ENCODE peak calls at places on chromosomes 16 and 17, in four cellular contexts. One of them, this sample, is unnamed.

GRCh38 chr16:50257876-50258275 is 8.5 kb upstream of the ADCY7 start:
- DNase-seq in body of pancreas: no peak
- DNase-seq in tibial nerve: no peak
- DNase-seq in CD4-positive, CD25-positive, alpha-beta regulatory T cell: no peak
- DNase-seq in this sample: no peak

GRCh38 chr17:3828151-3828851 is 17.7 kb downstream of the NCBP3 start:
- DNase-seq in CD4-positive, CD25-positive, alpha-beta regulatory T cell: no peak
- DNase-seq in tibial nerve: no peak
- DNase-seq in body of pancreas: no peak
- DNase-seq in this sample: no peak

GRCh38 chr17:61874075-61874474 is 10.7 kb upstream of the BRIP1 start:
- DNase-seq in CD4-positive, CD25-positive, alpha-beta regulatory T cell: no peak
- DNase-seq in body of pancreas: no peak
- DNase-seq in tibial nerve: no peak
- DNase-seq in this sample: no peak

GRCh38 chr17:3848229-3848628 is 2.2 kb upstream of the NCBP3 start:
- DNase-seq in CD4-positive, CD25-positive, alpha-beta regulatory T cell: no peak
- DNase-seq in tibial nerve: no peak
- DNase-seq in body of pancreas: no peak
- DNase-seq in this sample: no peak

GRCh38 chr16:71262391-71262790 is 26.8 kb downstream of the CMTR2 start:
- DNase-seq in body of pancreas: no peak
- DNase-seq in CD4-positive, CD25-positive, alpha-beta regulatory T cell: no peak
- DNase-seq in tibial nerve: no peak
- DNase-seq in this sample: no peak

GRCh38 chr17:60832206-60832605 is 154.6 kb downstream of the BCAS3 start:
- DNase-seq in CD4-positive, CD25-positive, alpha-beta regulatory T cell: no peak
- DNase-seq in body of pancreas: no peak
- DNase-seq in tibial nerve: no peak
- DNase-seq in this sample: no peak

GRCh38 chr17:40980594-40980993 is 3.5 kb downstream of the KRT40 start:
- DNase-seq in tibial nerve: no peak
- DNase-seq in CD4-positive, CD25-positive, alpha-beta regulatory T cell: no peak
- DNase-seq in body of pancreas: no peak
- DNase-seq in this sample: no peak

GRCh38 chr16:68128577-68129305 is 43.6 kb downstream of the NFATC3 start:
- DNase-seq in tibial nerve: no peak
- DNase-seq in CD4-positive, CD25-positive, alpha-beta regulatory T cell: no peak
- DNase-seq in body of pancreas: no peak
- DNase-seq in this sample: no peak

GRCh38 chr17:1649844-1650409 is at the start of gene RILP:
- DNase-seq in tibial nerve: peak; percentile 53
- DNase-seq in CD4-positive, CD25-positive, alpha-beta regulatory T cell: no peak
- DNase-seq in body of pancreas: peak; percentile 93
- DNase-seq in this sample: no peak

GRCh38 chr17:82023447-82024241 is 539 bp downstream of the LRRC45 start:
- DNase-seq in body of pancreas: peak; percentile 42
- DNase-seq in CD4-positive, CD25-positive, alpha-beta regulatory T cell: no peak
- DNase-seq in tibial nerve: no peak
- DNase-seq in this sample: peak; percentile 8

GRCh38 chr17:48499248-48499647 is 31.6 kb downstream of the HOXB1 start:
- DNase-seq in CD4-positive, CD25-positive, alpha-beta regulatory T cell: no peak
- DNase-seq in tibial nerve: no peak
- DNase-seq in body of pancreas: no peak
- DNase-seq in this sample: no peak

GRCh38 chr17:4054446-4054845 is 88.4 kb downstream of the ZZEF1 start:
- DNase-seq in body of pancreas: no peak
- DNase-seq in tibial nerve: no peak
- DNase-seq in CD4-positive, CD25-positive, alpha-beta regulatory T cell: no peak
- DNase-seq in this sample: no peak

GRCh38 chr16:4200000-4200780 is 41.7 kb downstream of the SRL start:
- DNase-seq in CD4-positive, CD25-positive, alpha-beta regulatory T cell: no peak
- DNase-seq in body of pancreas: peak; percentile 79
- DNase-seq in tibial nerve: peak; percentile 54
- DNase-seq in this sample: no peak

GRCh38 chr17:28743243-28744103 is at the start of gene TRAF4:
- DNase-seq in tibial nerve: peak; percentile 72
- DNase-seq in body of pancreas: peak; percentile 77
- DNase-seq in CD4-positive, CD25-positive, alpha-beta regulatory T cell: peak; percentile 73
- DNase-seq in this sample: peak; percentile 62

DNA sequence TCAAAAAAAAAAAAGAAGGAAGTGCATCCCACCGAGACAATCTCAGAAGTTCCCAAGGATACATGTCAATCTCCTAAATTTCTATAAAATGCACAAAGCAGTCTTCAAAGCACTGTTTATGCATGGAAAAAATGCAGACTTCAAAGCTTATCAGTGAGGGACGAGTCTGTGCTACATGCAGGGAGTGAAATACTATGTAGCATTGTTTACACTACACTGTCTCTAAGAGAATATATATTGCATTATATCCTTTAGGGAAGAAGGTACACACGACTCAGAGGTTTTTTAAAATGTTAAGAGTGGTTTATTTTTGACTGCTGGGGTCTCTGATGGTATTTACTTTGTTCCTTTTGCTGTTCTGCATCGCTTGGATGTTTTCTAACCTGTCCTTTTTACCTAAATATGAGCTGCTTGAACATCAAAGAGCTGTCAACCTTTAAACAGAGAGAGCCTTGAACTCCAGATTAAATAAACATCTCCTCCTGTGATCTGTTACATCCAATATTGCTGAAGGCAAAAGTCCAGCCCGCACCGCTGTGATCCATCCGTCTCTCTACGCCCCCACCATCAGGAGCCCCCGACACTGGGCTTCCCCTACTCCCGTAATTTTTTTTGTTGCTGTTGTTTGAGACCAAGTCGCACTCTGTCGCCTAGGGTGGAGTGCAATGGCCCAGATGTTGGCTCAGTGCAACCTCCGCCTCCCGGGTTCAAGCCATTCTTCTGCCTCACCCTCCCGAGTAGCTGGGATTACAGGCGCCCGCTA is 1.4 kb downstream of the FBXO31 start:
- DNase-seq in tibial nerve: no peak
- DNase-seq in CD4-positive, CD25-positive, alpha-beta regulatory T cell: no peak
- DNase-seq in body of pancreas: no peak
- DNase-seq in this sample: no peak
- H3K27ac ChIP-seq in tibial nerve: peak overlapping the region; percentile 89
- H3K27ac ChIP-seq in CD4-positive, CD25-positive, alpha-beta regulatory T cell: peak overlapping the region; percentile 85
- H3K27ac ChIP-seq in body of pancreas: peak overlapping the region; percentile 53
- H3K27ac ChIP-seq in this sample: peak overlapping the region; percentile 78

GRCh38 chr16:86346034-86346433 is 164.3 kb upstream of the FOXF1 start:
- DNase-seq in body of pancreas: no peak
- DNase-seq in CD4-positive, CD25-positive, alpha-beta regulatory T cell: no peak
- DNase-seq in tibial nerve: no peak
- DNase-seq in this sample: no peak
- H3K27me3 ChIP-seq in body of pancreas: peaks cover 4% of the 10 kb centered on the region
- H3K27me3 ChIP-seq in CD4-positive, CD25-positive, alpha-beta regulatory T cell: no peaks in the 10 kb centered on the region
- H3K27me3 ChIP-seq in tibial nerve: no peaks in the 10 kb centered on the region
- H3K27me3 ChIP-seq in this sample: no peaks in the 10 kb centered on the region

GRCh38 chr17:16987001-16987829 is 15.3 kb upstream of the TNFRSF13B start:
- DNase-seq in CD4-positive, CD25-positive, alpha-beta regulatory T cell: no peak
- DNase-seq in body of pancreas: no peak
- DNase-seq in tibial nerve: no peak
- DNase-seq in this sample: no peak
- H3K4me3 ChIP-seq in CD4-positive, CD25-positive, alpha-beta regulatory T cell: no peak overlapping the region
- H3K4me3 ChIP-seq in body of pancreas: no peak overlapping the region
- H3K4me3 ChIP-seq in tibial nerve: no peak overlapping the region
- H3K4me3 ChIP-seq in this sample: no peak overlapping the region

DNA sequence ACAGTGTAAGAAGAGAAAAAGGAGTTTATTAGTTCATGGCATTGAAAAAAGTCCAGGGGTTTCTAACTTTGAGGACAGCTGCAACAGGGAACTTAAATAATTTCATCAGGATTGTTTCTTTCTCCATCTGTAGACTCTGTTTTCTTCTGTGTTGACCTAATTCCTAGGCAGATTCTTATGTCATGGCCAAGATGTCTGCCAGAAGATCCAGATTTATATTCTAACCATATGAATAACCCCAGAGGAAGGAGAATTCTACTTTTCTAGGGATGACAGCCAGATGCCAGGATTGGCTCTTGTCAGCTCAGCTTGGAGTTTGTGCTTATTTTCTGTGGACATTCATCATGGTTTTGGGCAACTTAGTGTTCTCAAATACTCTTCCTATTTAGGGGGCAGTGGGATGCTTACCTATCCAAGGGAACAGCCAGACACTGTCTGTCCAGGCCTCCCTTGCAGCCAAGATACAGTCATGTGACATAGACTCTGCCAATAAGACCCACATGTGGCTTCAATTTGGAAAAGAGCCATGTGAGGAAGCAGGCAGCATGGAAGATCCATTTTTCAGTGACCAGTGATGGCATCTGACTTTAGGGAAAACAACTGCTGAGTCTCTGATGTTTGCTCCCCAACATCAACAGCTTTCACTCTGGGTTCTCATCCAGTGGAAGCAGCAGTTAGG is 18.2 kb downstream of the PCTP start:
- DNase-seq in body of pancreas: no peak
- DNase-seq in tibial nerve: no peak
- DNase-seq in CD4-positive, CD25-positive, alpha-beta regulatory T cell: no peak
- DNase-seq in this sample: no peak
- H3K27ac ChIP-seq in body of pancreas: no peak overlapping the region
- H3K27ac ChIP-seq in tibial nerve: peak overlapping the region; percentile 58
- H3K27ac ChIP-seq in CD4-positive, CD25-positive, alpha-beta regulatory T cell: no peak overlapping the region
- H3K27ac ChIP-seq in this sample: no peak overlapping the region

DNA sequence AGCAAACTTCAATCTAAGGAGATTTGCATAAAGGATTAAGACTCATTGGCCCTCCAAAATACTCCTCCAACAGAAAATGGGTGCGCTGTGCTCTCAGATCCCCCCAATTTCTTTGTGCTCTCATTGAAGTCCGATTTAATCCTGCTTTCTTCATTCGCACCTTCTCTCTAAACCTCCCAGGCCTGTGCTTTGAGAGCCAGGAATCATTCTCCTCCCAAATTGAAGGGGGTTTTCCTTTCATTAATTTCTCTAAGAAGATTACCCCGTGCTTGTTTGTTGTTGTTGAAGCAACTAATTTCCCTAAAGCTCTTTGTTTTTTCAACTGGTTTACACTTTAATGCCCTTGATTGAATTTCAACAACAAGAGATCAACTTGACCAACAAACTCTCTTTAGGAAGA is 304.2 kb upstream of the IRX3 start:
- DNase-seq in tibial nerve: no peak
- DNase-seq in body of pancreas: no peak
- DNase-seq in CD4-positive, CD25-positive, alpha-beta regulatory T cell: no peak
- DNase-seq in this sample: no peak
- H3K27me3 ChIP-seq in tibial nerve: no peaks in the 10 kb centered on the region
- H3K27me3 ChIP-seq in body of pancreas: no peaks in the 10 kb centered on the region
- H3K27me3 ChIP-seq in CD4-positive, CD25-positive, alpha-beta regulatory T cell: peaks cover 2% of the 10 kb centered on the region
- H3K27me3 ChIP-seq in this sample: no peaks in the 10 kb centered on the region

GRCh38 chr17:76537288-76537577 is 276 bp downstream of the CYGB start:
- DNase-seq in tibial nerve: no peak
- DNase-seq in CD4-positive, CD25-positive, alpha-beta regulatory T cell: no peak
- DNase-seq in body of pancreas: no peak
- DNase-seq in this sample: no peak
- H3K4me3 ChIP-seq in tibial nerve: peak overlapping the region; percentile 39
- H3K4me3 ChIP-seq in CD4-positive, CD25-positive, alpha-beta regulatory T cell: no peak overlapping the region
- H3K4me3 ChIP-seq in body of pancreas: no peak overlapping the region
- H3K4me3 ChIP-seq in this sample: no peak overlapping the region

GRCh38 chr16:29826342-29826695 is 6.1 kb downstream of the MVP start:
- DNase-seq in tibial nerve: no peak
- DNase-seq in body of pancreas: no peak
- DNase-seq in CD4-positive, CD25-positive, alpha-beta regulatory T cell: no peak
- DNase-seq in this sample: no peak
- H3K27ac ChIP-seq in tibial nerve: peak overlapping the region; percentile 64
- H3K27ac ChIP-seq in body of pancreas: no peak overlapping the region
- H3K27ac ChIP-seq in CD4-positive, CD25-positive, alpha-beta regulatory T cell: no peak overlapping the region
- H3K27ac ChIP-seq in this sample: no peak overlapping the region

GRCh38 chr17:31392002-31392855 is 754 bp downstream of the RAB11FIP4 start:
- DNase-seq in body of pancreas: no peak
- DNase-seq in CD4-positive, CD25-positive, alpha-beta regulatory T cell: no peak
- DNase-seq in tibial nerve: no peak
- DNase-seq in this sample: no peak

GRCh38 chr17:31393749-31394146 is 2.3 kb downstream of the RAB11FIP4 start:
- DNase-seq in body of pancreas: no peak
- DNase-seq in CD4-positive, CD25-positive, alpha-beta regulatory T cell: no peak
- DNase-seq in tibial nerve: no peak
- DNase-seq in this sample: no peak

GRCh38 chr17:31397256-31397939 is 5.9 kb downstream of the RAB11FIP4 start:
- DNase-seq in body of pancreas: no peak
- DNase-seq in CD4-positive, CD25-positive, alpha-beta regulatory T cell: no peak
- DNase-seq in tibial nerve: no peak
- DNase-seq in this sample: no peak

GRCh38 chr17:31392856-31393748 is 1.6 kb downstream of the RAB11FIP4 start:
- DNase-seq in CD4-positive, CD25-positive, alpha-beta regulatory T cell: no peak
- DNase-seq in tibial nerve: no peak
- DNase-seq in body of pancreas: no peak
- DNase-seq in this sample: no peak

GRCh38 chr17:31394544-31394943 is 3.1 kb downstream of the RAB11FIP4 start:
- DNase-seq in body of pancreas: peak; percentile 50
- DNase-seq in CD4-positive, CD25-positive, alpha-beta regulatory T cell: no peak
- DNase-seq in tibial nerve: peak; percentile 55
- DNase-seq in this sample: no peak
- H3K27me3 ChIP-seq in body of pancreas: peaks cover 4% of the 10 kb centered on the region
- H3K27me3 ChIP-seq in CD4-positive, CD25-positive, alpha-beta regulatory T cell: peaks cover 9% of the 10 kb centered on the region
- H3K27me3 ChIP-seq in tibial nerve: no peaks in the 10 kb centered on the region
- H3K27me3 ChIP-seq in this sample: peaks cover 17% of the 10 kb centered on the region

GRCh38 chr17:31559647-31560501 is 168.4 kb downstream of the RAB11FIP4 start:
- DNase-seq in CD4-positive, CD25-positive, alpha-beta regulatory T cell: no peak
- DNase-seq in tibial nerve: no peak
- DNase-seq in body of pancreas: no peak
- DNase-seq in this sample: no peak

GRCh38 chr17:31558748-31559646 is 167.5 kb downstream of the RAB11FIP4 start:
- DNase-seq in body of pancreas: peak; percentile 79
- DNase-seq in tibial nerve: peak; percentile 57
- DNase-seq in CD4-positive, CD25-positive, alpha-beta regulatory T cell: peak; percentile 48
- DNase-seq in this sample: peak; percentile 45

GRCh38 chr17:31561469-31562412 is 170.3 kb downstream of the RAB11FIP4 start:
- DNase-seq in CD4-positive, CD25-positive, alpha-beta regulatory T cell: no peak
- DNase-seq in body of pancreas: no peak
- DNase-seq in tibial nerve: no peak
- DNase-seq in this sample: no peak

GRCh38 chr17:31562447-31562846 is 171.0 kb downstream of the RAB11FIP4 start:
- DNase-seq in CD4-positive, CD25-positive, alpha-beta regulatory T cell: no peak
- DNase-seq in body of pancreas: no peak
- DNase-seq in tibial nerve: no peak
- DNase-seq in this sample: no peak

DNA sequence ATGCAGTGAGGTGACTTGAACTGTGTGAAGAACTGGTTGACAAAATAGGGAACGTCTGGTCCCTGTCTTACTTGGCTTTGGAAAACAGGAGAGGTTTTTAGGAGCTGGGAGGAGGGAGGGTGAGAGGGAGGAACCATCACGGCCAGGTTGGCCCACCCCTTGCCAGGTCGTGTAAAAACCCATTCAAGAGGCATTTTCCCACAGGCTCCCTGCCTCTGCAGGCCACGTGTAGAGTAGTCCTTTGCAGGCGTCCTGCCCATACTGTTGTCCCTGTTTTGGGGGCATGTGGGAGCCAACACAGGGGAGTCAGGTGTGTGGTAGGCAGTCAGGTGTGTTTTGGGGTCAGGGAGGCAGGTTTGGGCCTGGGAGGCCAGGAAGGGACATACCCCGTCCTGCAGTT is 169.4 kb downstream of the RAB11FIP4 start:
- DNase-seq in tibial nerve: no peak
- DNase-seq in body of pancreas: no peak
- DNase-seq in CD4-positive, CD25-positive, alpha-beta regulatory T cell: no peak
- DNase-seq in this sample: no peak
- H3K4me3 ChIP-seq in tibial nerve: no peak overlapping the region
- H3K4me3 ChIP-seq in body of pancreas: no peak overlapping the region
- H3K4me3 ChIP-seq in CD4-positive, CD25-positive, alpha-beta regulatory T cell: no peak overlapping the region
- H3K4me3 ChIP-seq in this sample: no peak overlapping the region